ENCODE peak calls at places on chromosomes 13 and 19, in six cellular contexts. V is choroid plexus epithelial cell, P is lower leg skin, R is heart left ventricle, Y is AG09309, N is IMR-90. O is an unnamed sample.

GRCh38 chr13:101308247-101309013 is 107.9 kb downstream of the NALCN start:
- DNase-seq in R (no peak), P (no peak), V (no peak), Y (no peak), N (no peak), O (no peak)

GRCh38 chr13:36530050-36530789 is 97.9 kb downstream of the CCNA1 start:
- DNase-seq in Y (peak; percentile 16), N (no peak), V (peak; percentile 74), R (no peak), P (no peak), O (no peak)

GRCh38 chr13:33859691-33860303 is 41.8 kb downstream of the RFC3 start:
- DNase-seq in Y (no peak), V (no peak), N (no peak), P (no peak), R (no peak), O (no peak)

GRCh38 chr13:31955745-31956144 is 75.8 kb upstream of the FRY start:
- DNase-seq in P (no peak), N (no peak), V (no peak), R (no peak), Y (no peak), O (no peak)

GRCh38 chr19:7862413-7862951 is 11.7 kb downstream of the PRR36 start:
- DNase-seq in N (peak; percentile 34), V (peak; percentile 72), Y (no peak), P (peak; percentile 92), R (peak; percentile 79), O (no peak)

GRCh38 chr19:56750658-56751057 is 79.1 kb upstream of the ZNF835 start:
- DNase-seq in N (no peak), V (no peak), R (no peak), P (no peak), Y (no peak), O (no peak)

GRCh38 chr19:42497492-42498226 is 30.6 kb downstream of the CEACAM1 start:
- DNase-seq in N (no peak), Y (no peak), R (no peak), P (no peak), V (no peak), O (no peak)

GRCh38 chr13:113411216-113412023 is 41.9 kb downstream of the ADPRHL1 start:
- DNase-seq in N (peak; percentile 99), Y (peak; percentile 91), R (peak; percentile 86), P (no peak), V (peak; percentile 91), O (no peak)

GRCh38 chr13:97573011-97573410 is 139.0 kb downstream of the RAP2A start:
- DNase-seq in Y (no peak), R (no peak), N (peak; percentile 24), P (no peak), V (no peak), O (no peak)

GRCh38 chr19:50663280-50663790 is 14.1 kb downstream of the C19orf81 start:
- DNase-seq in V (no peak), N (no peak), P (no peak), R (no peak), Y (no peak), O (no peak)

GRCh38 chr13:112699318-112699918 is 9.6 kb downstream of the ATP11A start:
- DNase-seq in N (no peak), P (peak; percentile 56), V (no peak), R (no peak), Y (no peak), O (no peak)

GRCh38 chr19:3123956-3124355 is 11.9 kb upstream of the GNA15 start:
- DNase-seq in R (peak; percentile 41), P (no peak), N (no peak), V (no peak), Y (no peak), O (no peak)

GRCh38 chr13:54185785-54186184 is 1157.2 kb downstream of the OLFM4 start:
- DNase-seq in R (no peak), Y (no peak), V (no peak), N (no peak), P (no peak), O (no peak)
- TF ChIP-seq CTCF in R (no peak), Y (no peak), V (no peak), N (no peak), P (no peak), O (no peak)

GRCh38 chr13:102999498-102999897 is 66.7 kb downstream of the SLC10A2 start:
- DNase-seq in P (no peak), N (no peak), V (no peak), Y (no peak), R (no peak), O (no peak)
- TF ChIP-seq CTCF in P (no peak), N (no peak), V (no peak), Y (no peak), R (no peak), O (no peak)

DNA sequence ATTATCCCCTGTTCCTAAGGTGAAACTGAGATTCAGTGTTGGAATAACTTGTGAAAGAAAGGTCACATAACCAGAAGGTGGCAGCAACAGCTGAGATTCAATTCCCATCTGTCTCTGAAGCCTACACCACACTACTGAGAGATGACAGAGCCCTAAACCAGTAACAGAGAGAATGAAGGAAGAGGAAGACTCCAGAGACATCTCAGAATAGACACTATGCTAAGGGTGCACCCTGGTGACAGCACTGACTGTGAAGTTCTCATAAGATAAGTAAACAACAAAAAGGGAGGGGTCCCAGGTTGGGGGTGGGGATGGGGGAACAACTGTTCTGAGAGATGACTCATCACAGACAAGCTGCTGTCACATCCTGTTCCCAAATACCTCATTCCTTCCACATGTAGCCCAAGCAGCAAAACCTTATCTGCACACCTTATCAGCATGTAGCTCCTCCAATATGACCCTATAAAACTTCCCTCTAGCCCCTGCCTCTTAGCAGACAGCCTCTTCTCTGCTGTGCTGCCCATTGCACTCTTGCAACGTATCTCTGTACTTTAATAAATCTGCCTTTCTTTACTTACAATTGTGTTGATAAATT is 46.5 kb downstream of the UTP14C start:
- DNase-seq in Y (peak; percentile 11), R (no peak), N (peak; percentile 32), V (peak; percentile 58), P (no peak), O (no peak)
- TF ChIP-seq CTCF in Y (peak; percentile 35), R (peak; percentile 27), N (peak; percentile 31), V (peak; percentile 37), P (no peak), O (no peak)

GRCh38 chr13:47545630-47546029 is 455.4 kb downstream of the SUCLA2 start:
- DNase-seq in R (no peak), Y (no peak), V (no peak), N (no peak), P (no peak), O (no peak)

GRCh38 chr13:47548294-47548825 is 452.7 kb downstream of the SUCLA2 start:
- DNase-seq in Y (no peak), N (no peak), P (no peak), V (no peak), R (no peak), O (no peak)

GRCh38 chr13:47546963-47547345 is 454.1 kb downstream of the SUCLA2 start:
- DNase-seq in R (no peak), P (no peak), N (no peak), V (no peak), Y (no peak), O (no peak)

GRCh38 chr13:47546265-47546962 is 454.7 kb downstream of the SUCLA2 start:
- DNase-seq in R (no peak), V (no peak), P (no peak), N (no peak), Y (no peak), O (no peak)

DNA sequence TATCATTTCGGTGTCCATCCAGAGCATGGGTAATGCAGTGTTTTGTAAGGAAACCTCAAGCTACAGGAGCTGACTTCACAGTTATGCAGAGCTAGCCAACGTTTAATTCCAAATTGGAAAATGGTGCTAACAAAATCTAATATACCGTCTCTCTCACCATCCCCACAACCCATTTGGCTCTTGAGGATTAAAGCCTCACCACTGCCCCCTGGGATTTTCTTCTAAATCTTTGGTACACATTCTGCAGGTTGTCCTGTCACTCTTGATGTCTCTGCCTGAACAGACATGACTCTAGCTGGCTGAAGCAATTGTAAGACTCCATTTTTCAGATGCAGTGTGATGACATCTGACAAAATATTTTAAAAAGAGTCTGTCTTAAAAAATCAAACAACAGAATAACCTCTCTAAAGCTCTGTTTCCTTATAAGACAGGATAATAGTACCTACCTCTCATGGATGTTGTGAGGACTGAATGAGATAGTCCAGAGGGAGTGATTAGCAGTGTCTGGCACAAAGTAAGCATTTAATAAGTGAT is 451.8 kb downstream of the SUCLA2 start:
- DNase-seq in P (no peak), N (no peak), R (no peak), V (peak; percentile 22), Y (no peak), O (no peak)
- TF ChIP-seq CTCF in P (no peak), N (no peak), R (no peak), V (peak; percentile 15), Y (no peak), O (no peak)

GRCh38 chr13:52845334-52845761 is 3.1 kb downstream of the PCDH8 start:
- DNase-seq in Y (no peak), P (no peak), R (no peak), V (no peak), N (no peak), O (no peak)
- TF ChIP-seq CTCF in Y (no peak), P (no peak), R (no peak), V (no peak), N (no peak), O (no peak)

GRCh38 chr19:5228932-5229777 is 111.5 kb downstream of the PTPRS start:
- DNase-seq in P (no peak), V (no peak), Y (no peak), N (no peak), R (no peak), O (no peak)

GRCh38 chr19:5224480-5224879 is 116.1 kb downstream of the PTPRS start:
- DNase-seq in P (no peak), N (no peak), Y (no peak), V (no peak), R (no peak), O (no peak)

GRCh38 chr19:5222821-5223321 is 117.7 kb downstream of the PTPRS start:
- DNase-seq in V (no peak), Y (no peak), N (no peak), R (no peak), P (no peak), O (no peak)

GRCh38 chr19:5228490-5228889 is 112.1 kb downstream of the PTPRS start:
- DNase-seq in Y (no peak), P (no peak), R (no peak), N (no peak), V (no peak), O (no peak)

DNA sequence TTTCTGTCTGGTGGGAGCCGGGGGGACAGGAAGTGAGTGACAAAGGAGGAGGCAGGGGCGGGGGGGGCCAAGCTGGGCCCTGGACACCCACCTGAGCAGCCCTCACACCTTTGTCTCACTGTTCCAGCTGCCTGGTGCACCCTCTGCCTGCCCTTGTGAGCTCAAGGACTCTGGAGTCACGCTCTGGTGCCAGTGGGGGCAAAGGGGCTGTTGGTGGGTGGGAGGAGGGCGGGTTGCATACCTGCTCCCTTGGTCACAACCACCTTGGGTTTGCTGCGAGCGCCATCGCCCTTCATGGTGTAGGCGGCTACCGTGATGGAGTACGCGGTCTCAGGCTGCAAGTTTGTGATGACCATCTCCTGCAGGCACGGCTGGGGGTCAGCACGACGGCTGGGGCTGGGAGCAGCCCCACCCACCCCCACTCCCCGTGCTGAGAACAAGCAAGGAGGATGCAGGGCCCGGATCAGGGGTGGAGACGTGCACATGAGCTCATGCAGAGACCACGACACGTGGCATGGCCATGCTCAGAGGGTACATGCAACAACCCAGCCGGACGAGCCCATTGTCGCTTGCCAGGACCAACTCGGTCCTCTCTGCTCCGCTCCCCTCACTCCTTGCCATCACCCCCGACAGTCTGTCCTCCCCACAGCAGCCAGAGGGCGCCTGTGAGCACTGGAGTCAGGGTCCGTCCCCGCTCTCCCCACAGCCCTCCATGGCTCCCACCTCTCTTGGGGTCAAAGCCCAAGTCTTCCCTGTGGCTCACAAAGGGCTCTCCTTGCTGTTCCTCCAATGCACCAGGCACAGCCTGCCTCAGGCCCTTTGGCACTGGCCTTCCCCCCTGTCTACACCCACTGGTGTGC is 114.9 kb downstream of the PTPRS start:
- DNase-seq in P (no peak), V (peak; percentile 6), Y (no peak), N (no peak), R (no peak), O (no peak)
- TF ChIP-seq CTCF in P (no peak), V (peak; percentile 69), Y (peak; percentile 59), N (peak; percentile 40), R (peak; percentile 17), O (no peak)

O was measured in activated B cell treated with CpG ODN at 0.5 μM for 24 hours.